ENCODE peak calls at places on chromosome 14, in five cellular contexts. T is AG09309, L is upper lobe of right lung, D is MM.1S, J is body of pancreas. B is an unnamed sample.

GRCh38 chr14:20469890-20470858 is 968 bp downstream of the PNP start:
- DNase-seq in D (peak; percentile 24), J (peak; percentile 66), L (no peak), T (no peak), B (peak; percentile 34)

GRCh38 chr14:67729072-67729561 is 27.4 kb downstream of the RDH12 start:
- DNase-seq in J (peak; percentile 48), L (peak; percentile 71), D (no peak), T (no peak), B (no peak)

GRCh38 chr14:60753264-60754126 is 18.9 kb downstream of the MNAT1 start:
- DNase-seq in D (peak; percentile 79), L (no peak), J (peak; percentile 49), T (peak; percentile 35), B (peak; percentile 81)

GRCh38 chr14:75715926-75716780 is 55.1 kb downstream of the TTLL5 start:
- DNase-seq in J (no peak), T (peak; percentile 10), D (no peak), L (no peak), B (no peak)

GRCh38 chr14:63717704-63718103 is 10.2 kb downstream of the SGPP1 start:
- DNase-seq in L (no peak), D (peak; percentile 12), T (no peak), J (no peak), B (no peak)

GRCh38 chr14:23829736-23830474 is 123.7 kb upstream of the DHRS4 start:
- DNase-seq in L (no peak), D (no peak), J (peak; percentile 25), T (peak; percentile 84), B (no peak)

GRCh38 chr14:96206461-96206860 is 1.8 kb downstream of the BDKRB2 start:
- DNase-seq in J (peak; percentile 75), T (no peak), D (no peak), L (no peak), B (no peak)

GRCh38 chr14:89270439-89271227 is 146.4 kb downstream of the FOXN3 start:
- DNase-seq in L (peak; percentile 68), T (no peak), J (peak; percentile 56), D (no peak), B (peak; percentile 31)

GRCh38 chr14:62436256-62436655 is 609.0 kb downstream of the KCNH5 start:
- DNase-seq in D (no peak), T (no peak), J (no peak), L (no peak), B (no peak)

GRCh38 chr14:92513966-92514843 is 624 bp downstream of the RIN3 start:
- DNase-seq in L (peak; percentile 76), T (no peak), J (no peak), D (no peak), B (peak; percentile 66)

GRCh38 chr14:45526715-45527549 is 273.9 kb upstream of the MIS18BP1 start:
- DNase-seq in D (peak; percentile 10), J (peak; percentile 48), L (peak; percentile 51), T (no peak), B (peak; percentile 56)
- TF ChIP-seq CTCF in D (peak; percentile 47), J (peak; percentile 77), L (peak; percentile 15), T (peak; percentile 13), B (peak; percentile 61)

DNA sequence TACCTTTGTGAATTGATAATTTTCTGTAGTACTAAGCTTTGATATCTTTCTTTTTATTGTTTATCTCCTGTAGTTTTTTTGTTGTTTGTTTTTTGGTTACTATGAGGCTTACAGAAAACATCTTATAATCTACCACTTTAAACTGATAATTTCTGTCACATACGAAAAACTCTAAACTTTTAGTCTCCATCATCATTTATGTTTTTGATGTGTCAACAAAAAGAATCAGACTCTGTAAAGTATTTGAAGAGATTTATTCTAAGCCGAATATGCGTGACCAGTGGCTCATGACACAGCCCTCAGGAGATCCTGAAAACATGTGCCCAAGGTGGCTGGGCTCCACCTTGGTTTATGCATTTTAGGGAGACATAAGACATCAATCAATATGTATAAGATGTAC is 167.1 kb upstream of the ARHGAP5 start:
- DNase-seq in D (no peak), J (no peak), L (no peak), T (no peak), B (no peak)
- TF ChIP-seq CTCF in D (no peak), J (no peak), L (no peak), T (no peak), B (no peak)

GRCh38 chr14:50321009-50321660 is 9.0 kb downstream of the DMAC2L start:
- DNase-seq in L (no peak), D (peak; percentile 67), T (peak; percentile 81), J (peak; percentile 80), B (peak; percentile 71)
- TF ChIP-seq CTCF in L (peak; percentile 88), D (peak; percentile 71), T (peak; percentile 92), J (peak; percentile 89), B (peak; percentile 76)

DNA sequence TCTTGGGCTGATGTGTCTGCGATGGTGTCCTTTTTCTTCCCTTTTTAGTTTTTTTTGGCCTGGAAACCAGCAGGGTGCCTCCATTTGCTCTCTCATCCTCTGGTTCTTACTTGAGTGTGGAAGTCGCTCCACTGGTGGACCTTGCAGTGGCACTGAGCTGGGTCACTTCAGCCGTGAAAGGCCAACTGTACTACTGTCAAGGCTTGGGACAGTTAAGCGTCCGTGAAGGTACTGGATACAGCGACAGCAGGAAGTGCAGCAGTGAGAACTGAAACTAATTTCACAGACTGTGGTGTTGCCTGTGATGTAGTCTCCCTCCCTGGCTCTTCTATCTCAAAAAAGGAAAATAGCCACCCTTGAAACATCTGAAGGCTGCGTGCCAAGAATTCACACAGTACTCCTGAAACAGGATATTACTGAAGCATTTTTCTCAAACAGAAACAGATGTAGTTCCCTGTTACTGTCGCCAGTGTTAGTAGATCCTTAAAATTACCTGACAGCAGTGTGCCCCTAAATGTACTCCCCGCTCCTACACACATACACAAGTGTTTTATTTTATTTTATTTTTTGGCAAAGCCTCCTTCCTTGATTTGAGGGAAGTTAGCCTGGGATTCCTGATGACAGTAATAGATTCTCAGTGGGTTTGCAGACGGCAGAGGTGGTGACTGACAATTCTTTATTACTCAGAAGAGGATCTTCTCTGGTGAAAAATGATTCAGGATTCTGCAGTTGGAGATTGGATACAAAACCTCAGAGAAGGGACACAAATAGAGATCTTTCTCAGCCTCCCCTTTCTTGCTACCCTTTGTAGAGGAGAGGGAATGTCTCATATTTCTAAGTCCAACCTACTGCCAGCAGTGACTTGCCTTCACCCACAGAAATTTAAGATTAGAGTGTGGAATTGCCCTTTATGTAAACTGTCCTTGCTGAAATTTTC is 4.3 kb downstream of the SUSD6 start:
- DNase-seq in L (no peak), D (peak; percentile 81), J (peak; percentile 79), T (peak; percentile 62), B (peak; percentile 64)
- TF ChIP-seq CTCF in L (peak; percentile 6), D (no peak), J (peak; percentile 11), T (no peak), B (no peak)